ENCODE peak calls at places on chromosomes 12 and 14, in four cellular contexts. K is IMR-90, J is K562, G is HepG2. W is an unnamed sample.

GRCh38 chr14:101861464-101861863 is 100.0 kb downstream of the PPP2R5C start:
- DNase-seq in G (no peak), J (no peak), K (no peak), W (no peak)

GRCh38 chr14:100856056-100856950 is 30.4 kb downstream of the MEG3 start:
- DNase-seq in G (no peak), J (no peak), K (no peak), W (no peak)

GRCh38 chr12:104676636-104677035 is 219.9 kb downstream of the CHST11 start:
- DNase-seq in K (no peak), J (no peak), G (no peak), W (no peak)

GRCh38 chr14:32697704-32698103 is 241.0 kb upstream of the NPAS3 start:
- DNase-seq in K (peak), G (no peak), J (no peak), W (no peak)

GRCh38 chr12:109766251-109766778 is 52.7 kb downstream of the FAM222A start:
- DNase-seq in K (no peak), G (no peak), J (no peak), W (no peak)

GRCh38 chr12:132429122-132429931 is 60.6 kb upstream of the FBRSL1 start:
- DNase-seq in K (no peak), J (no peak), G (peak), W (no peak)

GRCh38 chr12:132078190-132078589 is 65.9 kb downstream of the DDX51 start:
- DNase-seq in K (peak), G (no peak), J (no peak), W (no peak)

GRCh38 chr12:52245962-52246577 is 13.0 kb downstream of the KRT7 start:
- DNase-seq in G (no peak), J (no peak), K (no peak), W (no peak)

GRCh38 chr12:56448860-56449621 is at the start of gene TIMELESS:
- DNase-seq in J (peak), G (peak), K (peak), W (peak)

GRCh38 chr12:98440165-98440581 is 75.2 kb upstream of the TMPO start:
- DNase-seq in G (no peak), J (peak), K (peak), W (peak)

GRCh38 chr12:102016472-102016871 is 45.3 kb downstream of the WASHC3 start:
- DNase-seq in J (no peak), K (peak), G (no peak), W (no peak)

GRCh38 chr12:96258451-96258933 is 64.3 kb downstream of the ELK3 start:
- DNase-seq in J (no peak), G (no peak), K (peak), W (no peak)

GRCh38 chr14:96584199-96584906 is 82.2 kb downstream of the PAPOLA start:
- DNase-seq in J (peak), K (no peak), G (peak), W (peak)

GRCh38 chr12:51548241-51548640 is 42.8 kb upstream of the SCN8A start:
- DNase-seq in G (no peak), K (no peak), J (no peak), W (no peak)

GRCh38 chr12:16526693-16527092 is 79.3 kb downstream of the LMO3 start:
- DNase-seq in K (peak), G (no peak), J (no peak), W (no peak)

GRCh38 chr12:68559984-68560822 is 50.5 kb upstream of the RAP1B start:
- DNase-seq in G (no peak), J (no peak), K (peak), W (no peak)

GRCh38 chr12:53969588-53970259 is 3.2 kb upstream of the HOXC11 start:
- DNase-seq in K (no peak), J (no peak), G (no peak), W (no peak)

GRCh38 chr12:74227846-74228545 is 309.6 kb upstream of the ATXN7L3B start:
- DNase-seq in J (no peak), G (no peak), K (no peak), W (no peak)
- TF ChIP-seq MAZ in J (no peak), G (no peak), K (no peak), W (no peak)

DNA sequence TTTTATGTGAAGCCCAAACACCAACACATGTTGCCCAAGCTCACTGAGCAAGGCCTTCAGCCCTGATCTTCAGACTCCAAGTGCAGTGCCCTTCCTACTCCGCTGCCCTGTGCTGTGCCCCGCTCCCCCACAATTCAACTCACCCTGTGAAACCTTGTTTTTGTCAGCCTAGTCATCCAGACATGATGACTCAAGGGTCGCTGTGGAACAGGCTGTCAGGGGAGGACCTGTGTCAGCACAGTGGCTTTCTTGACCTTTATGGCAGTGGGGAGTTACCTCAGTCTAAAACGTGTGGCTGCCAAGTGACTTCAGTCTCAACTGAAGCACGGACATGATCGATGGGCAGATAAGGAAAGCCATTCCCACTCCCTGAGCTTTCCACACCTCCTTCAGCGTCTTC is 16.4 kb upstream of the FLVCR2 start:
- DNase-seq in J (no peak), K (no peak), G (no peak), W (no peak)
- TF ChIP-seq MAZ in J (no peak), K (no peak), G (no peak), W (no peak)

DNA sequence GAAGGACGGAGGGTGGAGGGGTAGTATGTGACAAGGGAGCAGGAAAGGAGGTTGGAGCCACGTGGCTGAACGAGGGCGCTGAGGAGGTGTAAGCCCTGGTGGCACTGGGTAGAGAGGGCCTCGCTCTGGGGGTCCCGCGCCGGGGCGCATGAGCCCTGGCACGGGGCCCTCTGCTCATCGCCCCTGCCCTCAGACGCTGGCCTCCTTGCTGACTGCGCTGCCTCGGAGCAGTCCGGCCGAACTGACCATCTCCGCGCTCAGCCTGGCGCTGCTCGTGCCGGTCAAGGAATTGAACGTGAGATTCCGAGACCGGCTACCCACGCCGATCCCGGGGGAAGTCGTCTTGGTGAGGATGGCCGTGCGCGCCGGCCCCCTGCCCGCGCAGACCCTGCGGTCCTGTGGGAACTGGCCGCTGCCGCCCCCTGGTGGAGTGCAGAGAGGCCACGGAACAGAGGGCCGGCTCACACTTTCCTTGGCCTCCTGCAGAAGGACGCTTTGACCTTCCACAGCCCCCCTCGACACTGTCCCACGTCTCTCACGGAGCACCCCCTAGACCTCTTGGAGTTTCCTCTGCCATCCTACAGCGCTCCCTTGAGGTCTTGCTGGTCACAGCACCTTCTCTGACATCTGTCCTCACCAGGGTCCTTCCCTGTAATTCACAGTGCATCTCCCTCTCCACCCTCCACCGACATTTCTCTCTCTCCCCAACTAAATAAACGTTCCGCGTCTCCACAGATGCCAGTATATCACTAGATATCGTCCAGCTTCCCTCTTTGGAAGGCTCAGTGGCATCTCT is 10.5 kb downstream of the ARHGEF25 start:
- DNase-seq in K (peak), G (no peak), J (peak), W (peak)
- TF ChIP-seq MAZ in K (no peak), G (no peak), J (peak), W (no peak)

DNA sequence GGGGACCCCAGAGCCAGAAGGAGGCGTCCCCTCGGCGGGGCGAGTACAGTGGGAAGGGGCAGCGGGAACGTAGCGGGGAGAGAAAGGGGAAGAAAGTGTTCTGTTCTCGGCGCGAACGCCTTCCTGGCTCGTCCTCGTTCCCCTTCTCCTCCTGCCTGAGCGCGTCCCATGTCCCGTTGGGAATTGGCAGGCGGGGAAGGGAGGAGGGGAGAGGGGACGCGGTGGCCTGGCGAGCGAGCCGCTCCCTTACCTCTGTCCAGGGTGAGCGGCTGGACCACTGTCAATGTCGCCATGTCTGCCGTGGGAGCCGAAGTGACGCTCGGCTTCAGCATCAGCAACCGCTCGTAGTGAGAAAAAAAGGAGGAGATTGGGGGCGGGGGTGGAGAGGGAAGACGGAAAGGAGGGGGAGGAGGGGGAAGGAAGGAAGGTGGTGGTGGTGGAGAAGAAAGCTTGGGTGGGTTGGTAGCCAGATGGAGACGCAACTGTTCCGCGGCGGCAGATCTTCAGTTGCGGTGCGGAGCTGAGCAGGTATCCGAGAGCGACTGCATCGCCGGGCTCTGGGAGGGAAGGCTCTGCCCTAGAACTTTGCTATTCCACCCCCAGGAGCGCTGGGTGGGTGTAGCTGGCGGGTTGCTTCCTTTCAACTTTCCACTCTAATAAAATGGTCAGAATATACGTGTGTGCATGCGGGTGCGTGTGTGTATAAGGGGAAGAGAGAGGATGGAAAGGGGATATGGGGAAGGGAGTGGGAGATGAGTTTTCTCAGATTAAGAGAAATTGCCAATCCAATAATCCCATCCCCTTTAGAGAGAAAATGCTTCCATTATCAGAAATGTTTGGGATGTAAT is at the start of gene LIN7A:
- DNase-seq in G (peak), K (peak), J (no peak), W (peak)
- TF ChIP-seq MAZ in G (no peak), K (no peak), J (no peak), W (no peak)

GRCh38 chr12:57859121-57859520 is 12.6 kb upstream of the CTDSP2 start:
- DNase-seq in J (no peak), K (no peak), G (no peak), W (no peak)
- TF ChIP-seq MAZ in J (no peak), K (no peak), G (no peak), W (no peak)

DNA sequence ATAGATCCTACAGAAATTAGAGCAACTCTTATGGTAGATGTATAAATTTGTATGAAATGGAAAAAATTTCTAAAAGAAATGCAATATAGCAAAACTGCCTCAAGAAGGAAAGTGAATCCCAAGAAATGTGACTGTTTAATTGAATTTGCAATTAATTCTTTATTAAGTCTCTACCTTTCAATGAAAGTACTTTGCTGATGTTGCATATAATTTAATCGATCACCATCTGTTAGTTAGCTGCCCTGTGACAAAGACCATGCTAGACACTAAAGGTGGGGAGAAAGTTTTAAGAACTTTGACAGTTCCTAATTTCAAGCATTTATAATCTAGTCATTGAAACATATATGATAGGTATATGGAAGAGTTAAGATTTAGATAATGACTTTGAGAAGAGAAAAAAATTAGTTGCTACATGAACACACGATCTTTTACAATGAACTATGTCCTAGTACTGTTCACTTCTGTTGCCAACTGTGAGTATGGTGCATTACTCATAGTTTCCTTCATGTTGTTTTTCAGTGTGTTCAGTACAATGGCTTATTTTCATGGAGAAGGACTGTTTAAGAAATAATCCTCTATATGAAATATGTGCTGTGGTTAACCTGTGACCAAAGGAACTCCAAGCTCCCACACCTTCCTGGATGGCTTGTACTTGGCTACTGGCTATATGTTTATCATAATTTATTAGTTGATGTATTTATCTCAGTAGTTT is 128.4 kb downstream of the METTL25 start:
- DNase-seq in J (no peak), K (peak), G (no peak), W (no peak)
- TF ChIP-seq MAZ in J (no peak), K (no peak), G (no peak), W (no peak)

GRCh38 chr14:23421594-23421993 is 13.5 kb upstream of the MYH6 start:
- DNase-seq in G (no peak), K (no peak), J (no peak), W (no peak)
- TF ChIP-seq MAZ in G (no peak), K (no peak), J (no peak), W (no peak)

GRCh38 chr14:74922752-74923401 is at the start of gene RPS6KL1:
- DNase-seq in K (peak), G (peak), J (peak), W (peak)
- TF ChIP-seq MAZ in K (no peak), G (no peak), J (no peak), W (no peak)

GRCh38 chr14:88468396-88468795 is 82.9 kb downstream of the SPATA7 start:
- DNase-seq in G (no peak), K (peak), J (no peak), W (no peak)
- TF ChIP-seq MAZ in G (no peak), K (no peak), J (no peak), W (no peak)